ENCODE peak calls at places on chromosome 20, in five cellular contexts. S is NCI-H774, X is EH, T is activated T-helper 1 cell treated with Interleukin-2 at 50 U/mL for 16 hours, H is AG04450. M is an unnamed sample.

GRCh38 chr20:44598413-44599290 is 16.3 kb downstream of the PKIG start:
- DNase-seq in S (no peak), X (peak), T (no peak), H (no peak), M (no peak)

GRCh38 chr20:23061713-23062561 is 12.5 kb upstream of the THBD start:
- DNase-seq in S (no peak), X (peak), T (no peak), H (peak), M (peak)

GRCh38 chr20:46544576-46544975 is 5.9 kb downstream of the OCSTAMP start:
- DNase-seq in S (no peak), X (peak), T (no peak), H (no peak), M (no peak)

GRCh38 chr20:63218701-63219446 is 2.9 kb upstream of the YTHDF1 start:
- DNase-seq in S (no peak), X (no peak), T (no peak), H (no peak), M (no peak)

GRCh38 chr20:63129376-63129965 is 86.5 kb downstream of the YTHDF1 start:
- DNase-seq in S (no peak), X (no peak), T (no peak), H (no peak), M (no peak)

GRCh38 chr20:10217517-10218410 is 866 bp upstream of the SNAP25 start:
- DNase-seq in S (peak), X (peak), T (no peak), H (peak), M (peak)

GRCh38 chr20:43451400-43451799 is 6.3 kb upstream of the SRSF6 start:
- DNase-seq in S (no peak), X (no peak), T (no peak), H (no peak), M (no peak)

GRCh38 chr20:20992274-20992673 is 113.9 kb downstream of the LINC00237 start:
- DNase-seq in S (no peak), X (no peak), T (no peak), H (no peak), M (no peak)

GRCh38 chr20:58127731-58128130 is 100.7 kb downstream of the ANKRD60 start:
- DNase-seq in S (no peak), X (peak), T (no peak), H (no peak), M (no peak)

GRCh38 chr20:20953738-20954657 is 152.2 kb downstream of the LINC00237 start:
- DNase-seq in S (no peak), X (no peak), T (no peak), H (no peak), M (no peak)

GRCh38 chr20:62511915-62512610 is 36.3 kb upstream of the GATA5 start:
- DNase-seq in S (no peak), X (no peak), T (no peak), H (no peak), M (no peak)

GRCh38 chr20:61539706-61540360 is 287.8 kb downstream of the CDH4 start:
- DNase-seq in S (no peak), X (no peak), T (no peak), H (no peak), M (no peak)